ENCODE peak calls at places on chromosomes 2 and 18, in six cellular contexts. F, N, T, P, Z and D are unnamed samples.

GRCh38 chr2:231521-232185 is 32.2 kb downstream of the SH3YL1 start:
- DNase-seq in T (no peak), P (no peak), Z (no peak), F (no peak), N (no peak), D (no peak)

GRCh38 chr2:10688921-10689807 is 611 bp downstream of the NOL10 start:
- DNase-seq in T (peak), N (peak), P (no peak), F (no peak), Z (peak), D (no peak)

GRCh38 chr18:48572402-48573126 is 33.7 kb downstream of the CTIF start:
- DNase-seq in F (no peak), P (no peak), N (no peak), T (peak), Z (no peak), D (no peak)

GRCh38 chr18:24914148-24914525 is 437.8 kb downstream of the ZNF521 start:
- DNase-seq in F (no peak), Z (no peak), T (no peak), P (no peak), N (no peak), D (no peak)

GRCh38 chr2:28780496-28780895 is 28.9 kb downstream of the PPP1CB start:
- DNase-seq in T (no peak), F (no peak), Z (no peak), P (no peak), N (no peak), D (no peak)

GRCh38 chr2:46666044-46666662 is 186.8 kb downstream of the TMEM247 start:
- DNase-seq in F (no peak), T (no peak), P (no peak), Z (no peak), N (peak), D (no peak)

GRCh38 chr2:85577386-85578242 is at the start of gene VAMP8:
- DNase-seq in N (peak), P (peak), F (peak), Z (peak), T (no peak), D (peak)

GRCh38 chr2:210863283-210863682 is 306.9 kb downstream of the CPS1 start:
- DNase-seq in T (no peak), N (no peak), P (no peak), F (no peak), Z (no peak), D (no peak)

GRCh38 chr2:28568533-28568932 is 72.7 kb downstream of the PLB1 start:
- DNase-seq in P (peak), F (no peak), N (peak), Z (no peak), T (peak), D (no peak)

GRCh38 chr18:50194623-50195532 is at the start of gene MYO5B:
- DNase-seq in F (peak), T (peak), N (peak), Z (peak), P (peak), D (peak)

GRCh38 chr2:85780316-85781092 is 26.7 kb downstream of the ATOH8 start:
- DNase-seq in N (no peak), Z (no peak), F (no peak), P (no peak), T (no peak), D (no peak)

GRCh38 chr2:45009928-45010705 is 865 bp upstream of the SIX2 start:
- DNase-seq in N (peak), T (peak), Z (peak), F (peak), P (peak), D (no peak)

GRCh38 chr2:12169721-12170120 is 423.3 kb downstream of the LPIN1 start:
- DNase-seq in T (peak), P (no peak), F (peak), Z (no peak), N (peak), D (no peak)

GRCh38 chr2:88669371-88670214 is 21.9 kb upstream of the RPIA start:
- DNase-seq in P (peak), N (peak), T (peak), Z (peak), F (peak), D (peak)

GRCh38 chr2:96934831-96935545 is 51.4 kb downstream of the FAM178B start:
- DNase-seq in T (no peak), P (no peak), Z (no peak), N (no peak), F (no peak), D (no peak)
- TF ChIP-seq EZH2phosphoT487 in T (no peak), P (no peak), Z (no peak), N (no peak), F (no peak), D (no peak)

DNA sequence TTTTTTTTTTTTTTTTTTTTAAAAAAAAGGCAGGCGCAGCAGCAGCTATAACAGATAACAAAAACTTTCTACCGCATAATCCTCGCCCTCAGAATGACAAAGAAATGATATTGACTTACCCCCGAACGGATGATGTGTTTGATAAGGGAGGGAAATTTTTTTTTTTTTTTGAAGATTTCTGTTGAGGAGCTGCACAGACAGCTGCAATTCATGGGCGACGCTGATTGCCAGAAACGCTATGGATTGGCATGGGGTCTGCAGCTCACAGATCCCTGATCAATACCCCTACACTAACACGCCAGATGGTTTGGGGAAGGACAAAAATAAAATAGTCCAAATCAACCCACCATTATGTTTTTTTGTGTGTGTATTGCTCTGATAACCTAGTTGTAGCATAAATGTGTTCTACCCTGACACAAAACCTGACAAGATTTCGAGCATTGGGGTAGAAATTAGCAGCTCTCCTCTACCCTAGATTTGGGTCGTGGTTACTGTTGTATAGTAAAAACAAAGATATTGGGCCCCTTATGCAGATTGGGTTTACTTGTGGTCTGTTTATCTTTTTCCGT is 3.6 kb upstream of the ONECUT2 start:
- DNase-seq in F (no peak), N (no peak), P (no peak), T (no peak), Z (no peak), D (no peak)
- TF ChIP-seq EZH2 in F (no peak), N (no peak), P (no peak), T (no peak), Z (no peak), D (no peak)

GRCh38 chr2:19048593-19049264 is 309.7 kb downstream of the OSR1 start:
- DNase-seq in N (peak), Z (no peak), F (no peak), P (peak), T (no peak), D (no peak)
- H2AFZ ChIP-seq in N (no peak), Z (no peak), F (no peak), P (peak), T (no peak), D (no peak)

GRCh38 chr2:208373460-208374089 is 33.0 kb upstream of the PTH2R start:
- DNase-seq in P (peak), F (peak), N (peak), Z (peak), T (peak), D (peak)
- TF ChIP-seq EZH2phosphoT487 in P (no peak), F (no peak), N (no peak), Z (no peak), T (no peak), D (no peak)